ENCODE peak calls at places on chromosomes 6 and 20, in four cellular contexts. Z, R, D and A are unnamed samples.

GRCh38 chr20:57323034-57323433 is 6.6 kb upstream of the SPO11 start:
- DNase-seq in Z (no peak), R (no peak), D (no peak), A (no peak)

GRCh38 chr6:82006027-82006738 is 241.4 kb downstream of the IBTK start:
- DNase-seq in D (no peak), R (peak; percentile 21), Z (no peak), A (no peak)

GRCh38 chr6:38027685-38028373 is 208.3 kb downstream of the ZFAND3 start:
- DNase-seq in R (peak; percentile 6), Z (no peak), D (no peak), A (no peak)

GRCh38 chr6:139743629-139744028 is 369.2 kb upstream of the CITED2 start:
- DNase-seq in D (no peak), Z (no peak), R (no peak), A (no peak)

GRCh38 chr6:29624520-29624961 is 8.4 kb downstream of the GABBR1 start:
- DNase-seq in Z (no peak), D (no peak), R (peak; percentile 38), A (no peak)

GRCh38 chr6:70108230-70108629 is 194.7 kb downstream of the COL9A1 start:
- DNase-seq in R (peak; percentile 55), D (no peak), Z (peak; percentile 21), A (peak; percentile 7)

GRCh38 chr6:79796197-79796596 is 151.2 kb downstream of the ELOVL4 start:
- DNase-seq in Z (no peak), R (peak; percentile 70), D (no peak), A (no peak)

GRCh38 chr6:89260310-89260709 is 43.2 kb upstream of the GABRR1 start:
- DNase-seq in D (peak; percentile 23), R (peak; percentile 61), Z (no peak), A (no peak)

GRCh38 chr20:35511814-35512420 is 17.5 kb downstream of the C20orf173 start:
- DNase-seq in R (peak; percentile 48), D (no peak), Z (no peak), A (no peak)

GRCh38 chr20:24701668-24702067 is 232.2 kb downstream of the SYNDIG1 start:
- DNase-seq in R (no peak), D (no peak), Z (no peak), A (no peak)

DNA sequence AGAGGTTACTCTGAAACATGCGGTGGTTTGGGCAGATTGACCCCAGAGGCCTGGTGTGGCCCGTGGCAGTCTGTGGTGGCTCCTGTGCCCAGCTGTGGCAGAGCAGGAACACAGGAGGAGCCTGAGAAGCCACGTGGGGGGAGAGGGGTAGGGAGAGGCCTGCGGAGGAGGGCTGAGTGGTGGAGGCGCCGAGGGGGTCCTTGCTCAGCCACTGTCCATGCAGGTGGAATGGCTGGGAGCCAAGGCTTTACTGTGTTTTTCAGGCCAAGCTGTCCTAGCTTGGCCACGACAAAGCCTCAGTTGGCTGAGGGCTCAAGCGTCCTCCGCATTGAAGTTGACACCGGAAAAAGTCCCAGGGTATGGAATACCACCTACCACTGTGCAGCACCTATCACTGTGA is 107.0 kb downstream of the VEGFA start:
- DNase-seq in Z (no peak), R (no peak), D (no peak), A (no peak)
- TF ChIP-seq SPI1 in Z (no peak), R (no peak), D (no peak), A (no peak)

DNA sequence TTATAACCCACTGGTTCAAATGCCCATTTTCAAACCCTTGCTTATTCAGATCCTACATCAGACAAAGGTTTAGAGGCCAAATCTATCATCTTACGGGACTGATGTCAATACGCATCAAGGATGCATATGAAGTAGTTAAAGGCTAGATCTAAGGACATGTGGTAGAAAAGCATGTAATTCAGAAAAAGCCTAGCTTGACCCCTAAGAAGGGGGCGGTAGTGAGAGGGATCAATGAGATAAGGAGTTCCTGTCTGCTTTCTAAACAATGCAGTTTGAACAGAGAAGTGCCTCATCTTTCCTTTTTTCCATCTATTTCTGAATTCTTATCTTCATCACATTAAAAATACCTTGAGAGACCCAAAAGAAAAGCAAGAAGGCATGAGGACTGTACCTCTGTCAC is 237.7 kb downstream of the ARHGAP18 start:
- DNase-seq in Z (no peak), R (no peak), D (no peak), A (no peak)
- TF ChIP-seq SPI1 in Z (no peak), R (no peak), D (no peak), A (no peak)

GRCh38 chr6:107489636-107490567 is at the start of gene SOBP:
- DNase-seq in D (no peak), Z (no peak), R (peak; percentile 14), A (peak; percentile 50)
- TF ChIP-seq SPI1 in D (no peak), Z (no peak), R (no peak), A (no peak)

DNA sequence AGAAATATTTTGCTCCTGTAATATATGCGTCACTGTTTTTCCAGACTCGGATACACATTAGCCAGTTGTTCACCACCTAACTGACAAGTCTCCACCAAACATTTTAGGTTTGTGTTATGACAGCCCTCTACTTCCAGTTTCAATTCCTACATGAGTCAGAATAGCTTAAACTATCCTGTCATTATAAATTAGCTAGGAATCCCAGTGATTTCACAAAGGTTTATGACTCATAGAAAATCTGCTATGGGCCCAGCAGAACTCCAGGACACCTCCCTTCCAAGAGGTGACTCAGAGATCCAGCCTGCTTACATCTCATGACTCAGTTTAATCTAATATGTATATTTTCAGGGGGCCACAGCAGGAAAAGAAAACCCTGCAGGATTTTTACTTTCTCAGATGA is 17.4 kb upstream of the PLCB4 start:
- DNase-seq in D (no peak), R (peak; percentile 32), Z (no peak), A (no peak)
- TF ChIP-seq SPI1 in D (no peak), R (no peak), Z (no peak), A (no peak)

DNA sequence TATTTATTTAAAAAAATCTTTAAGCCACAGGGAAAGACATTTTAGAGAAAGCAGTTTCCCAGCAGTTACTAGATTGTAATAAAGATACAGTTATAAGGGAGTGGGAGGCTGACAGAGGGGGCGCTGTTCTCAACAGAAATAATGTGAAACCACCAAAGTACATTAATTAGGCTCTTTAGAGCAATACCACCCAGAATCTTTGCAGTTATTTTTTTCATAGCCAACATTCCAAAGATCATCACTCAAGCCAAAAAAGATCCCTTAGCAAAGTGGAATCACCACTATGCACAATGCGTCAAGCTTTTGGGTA is 331.3 kb upstream of the DEFB112 start:
- DNase-seq in D (no peak), Z (no peak), R (no peak), A (no peak)
- TF ChIP-seq SPI1 in D (no peak), Z (no peak), R (no peak), A (no peak)

DNA sequence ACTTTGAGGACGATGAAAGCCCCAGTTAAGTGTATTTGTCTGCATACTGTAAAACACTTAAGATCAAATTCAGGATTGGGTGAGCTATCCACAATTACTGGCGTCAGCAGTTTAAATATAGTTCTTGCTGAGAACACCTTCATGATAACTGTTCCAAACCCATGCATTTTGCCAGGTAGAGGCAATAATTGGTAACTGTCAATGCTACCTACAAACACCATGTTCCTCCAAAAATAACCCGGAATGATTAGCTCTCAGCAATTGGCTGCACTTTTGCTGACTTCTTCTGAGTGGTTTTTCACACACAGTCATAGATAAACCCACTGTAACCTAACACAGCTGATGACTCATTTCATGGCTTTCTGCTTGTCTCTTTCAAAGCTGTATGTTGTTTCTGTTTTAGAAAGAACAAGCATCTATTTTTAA is 1358.6 kb upstream of the GJE1 start:
- DNase-seq in R (no peak), D (no peak), Z (peak; percentile 30), A (no peak)
- TF ChIP-seq SPI1 in R (no peak), D (no peak), Z (no peak), A (no peak)